ENCODE peak calls at places on chromosome 4, in nine cellular contexts. X, C, P, O, D, H, N, G and Y are unnamed samples.

GRCh38 chr4:159308571-159309340 is 205.9 kb downstream of the RAPGEF2 start:
- DNase-seq in N (no peak), G (no peak), X (no peak), O (no peak), H (no peak), D (no peak), P (no peak), C (no peak), Y (no peak)

GRCh38 chr4:80500593-80500992 is 165.1 kb downstream of the CFAP299 start:
- DNase-seq in X (no peak), H (no peak), N (no peak), C (peak), G (no peak), O (no peak), P (no peak), D (peak), Y (no peak)

GRCh38 chr4:102447413-102447812 is 53.7 kb upstream of the NFKB1 start:
- DNase-seq in N (no peak), C (no peak), X (no peak), G (no peak), O (peak), P (no peak), D (no peak), H (no peak), Y (no peak)

GRCh38 chr4:42361475-42361874 is 35.8 kb upstream of the SHISA3 start:
- DNase-seq in H (no peak), D (no peak), N (no peak), G (no peak), X (no peak), C (no peak), O (no peak), P (no peak), Y (no peak)

GRCh38 chr4:8439168-8439567 is 1.4 kb downstream of the ACOX3 start:
- DNase-seq in C (no peak), P (no peak), H (peak), O (no peak), N (no peak), D (no peak), G (no peak), X (no peak), Y (no peak)

GRCh38 chr4:101125045-101125713 is 222.1 kb downstream of the PPP3CA start:
- DNase-seq in P (no peak), X (no peak), N (no peak), H (no peak), G (no peak), O (no peak), D (no peak), C (no peak), Y (no peak)

GRCh38 chr4:138062929-138063328 is 179.2 kb downstream of the SLC7A11 start:
- DNase-seq in O (no peak), P (no peak), N (no peak), H (no peak), G (no peak), X (no peak), C (no peak), D (no peak), Y (no peak)

GRCh38 chr4:15436515-15436914 is 8.7 kb downstream of the C1QTNF7 start:
- DNase-seq in N (no peak), D (no peak), C (no peak), X (no peak), P (peak), G (no peak), H (peak), O (no peak), Y (no peak)

GRCh38 chr4:144955104-144955503 is 142.9 kb downstream of the ANAPC10 start:
- DNase-seq in H (no peak), X (no peak), P (no peak), D (no peak), G (no peak), C (no peak), N (no peak), O (no peak), Y (no peak)

GRCh38 chr4:109043286-109043685 is 259.2 kb downstream of the COL25A1 start:
- DNase-seq in X (no peak), H (no peak), O (no peak), D (no peak), P (no peak), N (no peak), G (no peak), C (no peak), Y (no peak)

GRCh38 chr4:107825072-107825789 is 499 bp downstream of the SGMS2 start:
- DNase-seq in C (no peak), X (peak), G (peak), N (no peak), H (peak), O (no peak), D (no peak), P (peak), Y (no peak)

GRCh38 chr4:76744253-76744921 is 153.6 kb downstream of the SOWAHB start:
- DNase-seq in D (no peak), N (no peak), H (no peak), C (no peak), O (no peak), X (no peak), G (no peak), P (no peak), Y (no peak)

GRCh38 chr4:14169460-14169859 is 541.9 kb upstream of the BOD1L1 start:
- DNase-seq in C (no peak), P (no peak), O (no peak), H (no peak), N (no peak), D (no peak), X (no peak), G (no peak), Y (no peak)

GRCh38 chr4:110306363-110306762 is 107.9 kb upstream of the ELOVL6 start:
- DNase-seq in P (no peak), N (no peak), G (no peak), O (no peak), D (no peak), H (no peak), X (no peak), C (no peak), Y (no peak)

GRCh38 chr4:56466910-56467283 is 520 bp upstream of the SRP72 start:
- DNase-seq in C (no peak), P (no peak), N (no peak), X (no peak), O (no peak), D (no peak), H (no peak), G (no peak), Y (no peak)

GRCh38 chr4:149409186-149410056 is 406.2 kb downstream of the IQCM start:
- DNase-seq in D (peak), N (no peak), P (no peak), X (peak), O (no peak), G (peak), C (no peak), H (no peak), Y (no peak)

GRCh38 chr4:87007345-87008181 is 72.8 kb downstream of the AFF1 start:
- DNase-seq in G (peak), H (peak), D (no peak), O (no peak), C (peak), N (peak), P (peak), X (no peak), Y (no peak)

GRCh38 chr4:153131478-153132069 is 72.7 kb upstream of the TRIM2 start:
- DNase-seq in O (no peak), N (no peak), X (no peak), H (no peak), D (no peak), C (no peak), G (no peak), P (no peak), Y (no peak)

GRCh38 chr4:17558941-17559708 is 17.9 kb upstream of the LAP3 start:
- DNase-seq in N (no peak), O (no peak), X (no peak), P (no peak), D (no peak), G (no peak), H (no peak), C (no peak), Y (no peak)

GRCh38 chr4:17559709-17560048 is 17.3 kb upstream of the LAP3 start:
- DNase-seq in O (no peak), P (no peak), G (no peak), D (no peak), X (no peak), C (no peak), N (no peak), H (no peak), Y (no peak)

GRCh38 chr4:17561195-17561909 is 15.6 kb upstream of the LAP3 start:
- DNase-seq in G (no peak), N (no peak), O (no peak), X (no peak), D (peak), H (no peak), C (no peak), P (no peak), Y (no peak)

GRCh38 chr4:17560065-17560673 is 16.8 kb upstream of the LAP3 start:
- DNase-seq in X (no peak), P (no peak), C (no peak), G (no peak), D (no peak), N (no peak), H (no peak), O (no peak), Y (no peak)

GRCh38 chr4:17562157-17562556 is 14.8 kb upstream of the LAP3 start:
- DNase-seq in P (no peak), D (no peak), G (no peak), H (no peak), X (no peak), C (no peak), N (no peak), O (no peak), Y (no peak)
- TF ChIP-seq CTCF in P (no peak), D (no peak), G (peak), H (no peak), X (no peak), C (no peak), N (peak), O (peak), Y (peak)

GRCh38 chr4:11428701-11429571 is at the start of gene HS3ST1:
- DNase-seq in G (peak), D (no peak), H (peak), X (peak), P (peak), N (peak), C (peak), O (no peak), Y (peak)
- TF ChIP-seq CTCF in G (peak), D (peak), H (peak), X (peak), P (peak), N (peak), C (peak), O (peak), Y (peak)

DNA sequence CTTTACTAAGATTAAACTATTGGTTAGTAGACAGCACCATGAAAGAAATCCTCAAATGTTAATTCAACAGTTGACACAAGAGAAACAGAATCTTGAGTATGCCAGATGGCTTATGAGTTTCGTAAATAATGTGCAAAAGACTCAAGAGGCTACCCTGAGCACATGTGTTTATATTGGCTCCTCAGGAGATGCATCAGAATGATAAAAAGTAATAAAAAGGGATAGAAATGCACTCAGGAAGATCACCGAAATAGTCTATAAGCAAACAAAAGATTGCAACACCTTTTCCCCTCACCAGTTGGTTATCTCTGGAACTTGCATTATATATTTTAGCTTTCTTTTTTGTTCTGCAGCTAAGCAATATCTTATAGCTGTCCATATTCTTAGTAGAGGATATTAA is 84.4 kb downstream of the SCFD2 start:
- DNase-seq in D (no peak), O (no peak), N (no peak), G (no peak), C (no peak), P (no peak), X (no peak), H (no peak), Y (no peak)
- TF ChIP-seq CTCF in D (no peak), O (no peak), N (no peak), G (no peak), C (no peak), P (no peak), X (no peak), H (no peak), Y (no peak)

GRCh38 chr4:172547724-172548123 is 620.9 kb upstream of the GALNT7 start:
- DNase-seq in H (no peak), C (no peak), D (no peak), O (no peak), P (no peak), N (no peak), X (no peak), G (no peak), Y (no peak)

GRCh38 chr4:172546782-172547181 is 621.8 kb upstream of the GALNT7 start:
- DNase-seq in N (no peak), X (no peak), C (no peak), G (no peak), O (peak), P (no peak), H (no peak), D (no peak), Y (no peak)

DNA sequence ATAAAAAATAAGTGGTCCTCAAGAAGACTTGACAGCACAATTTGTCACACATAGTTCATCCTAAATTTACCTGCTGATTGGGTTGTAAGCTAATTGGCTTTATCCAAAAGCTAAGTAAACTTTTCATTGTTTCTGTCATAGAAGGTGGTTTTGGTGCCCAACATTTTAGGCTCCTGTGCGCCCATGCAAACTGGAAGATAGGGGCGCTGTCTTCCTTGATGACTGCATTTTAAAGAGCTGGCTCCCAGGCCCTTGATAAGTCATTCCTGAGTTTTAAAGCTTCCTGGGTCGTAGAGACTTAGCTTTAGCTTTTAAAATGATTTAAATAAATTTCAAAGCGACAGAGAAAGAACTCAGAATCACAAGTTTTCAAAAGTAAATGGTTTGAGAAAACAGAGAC is 625.4 kb upstream of the GALNT7 start:
- DNase-seq in P (no peak), N (no peak), C (no peak), D (no peak), H (no peak), G (no peak), O (no peak), X (no peak), Y (no peak)
- TF ChIP-seq CTCF in P (no peak), N (no peak), C (no peak), D (no peak), H (no peak), G (no peak), O (no peak), X (no peak), Y (no peak)